ENCODE peak calls at places on chromosome 2, in eight cellular contexts. N, H, R, K, G, X, W and L are unnamed samples.

GRCh38 chr2:236284208-236284607 is 20.0 kb upstream of the ASB18 start:
- DNase-seq in N (no peak), H (no peak), R (no peak), K (no peak), G (no peak), X (no peak), W (no peak), L (no peak)

GRCh38 chr2:122491011-122491410 is 735.6 kb downstream of the TSN start:
- DNase-seq in N (no peak), H (no peak), R (no peak), K (no peak), G (no peak), X (peak), W (no peak), L (no peak)

GRCh38 chr2:34372967-34373366 is 773.9 kb upstream of the FAM98A start:
- DNase-seq in N (no peak), H (no peak), R (no peak), K (no peak), G (no peak), X (no peak), W (no peak), L (no peak)

GRCh38 chr2:18473241-18473841 is 87.1 kb downstream of the RDH14 start:
- DNase-seq in N (no peak), H (no peak), R (no peak), K (no peak), G (peak), X (peak), W (no peak), L (no peak)

GRCh38 chr2:46164581-46165301 is 132.5 kb upstream of the EPAS1 start:
- DNase-seq in N (no peak), H (peak), R (no peak), K (no peak), G (peak), X (peak), W (peak), L (peak)

GRCh38 chr2:31979966-31980365 is 30.8 kb downstream of the MEMO1 start:
- DNase-seq in N (no peak), H (no peak), R (no peak), K (no peak), G (no peak), X (peak), W (no peak), L (no peak)

GRCh38 chr2:4047961-4048891 is 344.9 kb downstream of the DCDC2C start:
- DNase-seq in N (no peak), H (no peak), R (no peak), K (no peak), G (no peak), X (peak), W (no peak), L (no peak)

GRCh38 chr2:88190808-88191721 is 20.9 kb downstream of the THNSL2 start:
- DNase-seq in N (no peak), H (peak), R (peak), K (peak), G (no peak), X (peak), W (peak), L (no peak)

GRCh38 chr2:211067029-211067428 is 510.6 kb downstream of the CPS1 start:
- DNase-seq in N (no peak), H (no peak), R (no peak), K (no peak), G (no peak), X (no peak), W (no peak), L (no peak)

GRCh38 chr2:28390241-28390856 is 2.3 kb upstream of the FOSL2 start:
- DNase-seq in N (peak), H (peak), R (peak), K (peak), G (peak), X (peak), W (peak), L (no peak)

GRCh38 chr2:112187805-112188596 is 49.8 kb downstream of the FBLN7 start:
- DNase-seq in N (peak), H (no peak), R (peak), K (peak), G (no peak), X (peak), W (no peak), L (no peak)

GRCh38 chr2:65070856-65071255 is 14.6 kb downstream of the CEP68 start:
- DNase-seq in N (no peak), H (no peak), R (no peak), K (no peak), G (no peak), X (no peak), W (no peak), L (no peak)

GRCh38 chr2:240393831-240394410 is 41.5 kb upstream of the GPC1 start:
- DNase-seq in N (no peak), H (no peak), R (no peak), K (no peak), G (no peak), X (peak), W (peak), L (no peak)

GRCh38 chr2:46029332-46029811 is 267.8 kb upstream of the EPAS1 start:
- DNase-seq in N (no peak), H (peak), R (no peak), K (no peak), G (no peak), X (peak), W (no peak), L (no peak)

GRCh38 chr2:213089438-213089837 is 62.0 kb downstream of the IKZF2 start:
- DNase-seq in N (no peak), H (no peak), R (no peak), K (no peak), G (no peak), X (peak), W (no peak), L (no peak)

GRCh38 chr2:159737292-159737916 is 25.1 kb downstream of the MARCHF7 start:
- DNase-seq in N (no peak), H (no peak), R (no peak), K (no peak), G (no peak), X (peak), W (no peak), L (no peak)

GRCh38 chr2:170025223-170025622 is 152.7 kb upstream of the MYO3B start:
- DNase-seq in N (no peak), H (no peak), R (no peak), K (no peak), G (no peak), X (no peak), W (no peak), L (no peak)

GRCh38 chr2:98233941-98234340 is 112.3 kb upstream of the CNGA3 start:
- DNase-seq in N (no peak), H (no peak), R (no peak), K (no peak), G (no peak), X (no peak), W (no peak), L (no peak)

GRCh38 chr2:98236935-98237334 is 109.3 kb upstream of the CNGA3 start:
- DNase-seq in N (no peak), H (no peak), R (no peak), K (peak), G (no peak), X (no peak), W (no peak), L (no peak)

GRCh38 chr2:98234763-98235162 is 111.5 kb upstream of the CNGA3 start:
- DNase-seq in N (no peak), H (no peak), R (no peak), K (peak), G (no peak), X (no peak), W (no peak), L (no peak)
- TF ChIP-seq CTCF in N (no peak), H (no peak), R (no peak), K (no peak), G (no peak), X (no peak), W (no peak), L (no peak)

GRCh38 chr2:2097549-2097948 is 233.5 kb downstream of the MYT1L start:
- DNase-seq in N (no peak), H (no peak), R (no peak), K (no peak), G (no peak), X (no peak), W (no peak), L (no peak)

GRCh38 chr2:2098458-2099167 is 232.5 kb downstream of the MYT1L start:
- DNase-seq in N (no peak), H (no peak), R (no peak), K (no peak), G (no peak), X (no peak), W (no peak), L (no peak)

GRCh38 chr2:2096803-2097464 is 234.1 kb downstream of the MYT1L start:
- DNase-seq in N (no peak), H (no peak), R (no peak), K (no peak), G (no peak), X (no peak), W (no peak), L (no peak)

DNA sequence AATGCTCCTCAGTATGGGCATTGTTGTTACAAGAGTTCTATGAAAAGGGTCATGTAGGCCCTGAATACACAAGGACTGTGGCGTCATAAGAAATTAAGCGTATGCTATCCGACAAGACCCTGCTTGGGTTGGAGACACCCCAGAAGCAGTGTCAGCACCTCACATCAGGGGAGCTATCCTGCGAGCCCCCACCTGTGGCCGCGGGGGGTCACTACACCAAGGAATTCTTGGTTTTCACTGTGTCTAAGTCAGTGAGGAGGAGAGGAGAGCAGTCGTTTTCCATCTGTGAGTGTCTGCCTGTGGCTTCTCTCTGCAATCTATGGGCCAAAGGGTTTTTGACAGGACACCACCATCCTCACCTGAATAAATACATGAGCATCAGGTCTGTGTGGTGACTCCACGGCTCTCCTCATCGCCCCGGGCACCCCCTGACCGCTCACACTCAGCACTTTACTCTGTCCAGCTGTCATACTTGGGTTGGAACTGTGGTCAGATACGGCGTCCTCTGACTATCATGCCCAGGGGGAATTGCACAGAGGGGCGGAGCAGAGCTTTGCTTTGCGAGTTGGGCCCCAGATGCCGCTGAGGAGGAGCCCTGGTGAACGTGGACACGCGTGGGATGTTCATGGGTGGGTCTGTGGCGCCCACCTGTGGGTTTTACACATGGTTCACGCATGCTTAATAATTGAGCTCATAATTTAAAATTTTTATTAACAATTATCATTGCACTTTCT is 235.5 kb downstream of the MYT1L start:
- DNase-seq in N (no peak), H (no peak), R (no peak), K (no peak), G (no peak), X (no peak), W (no peak), L (no peak)
- TF ChIP-seq CTCF in N (no peak), H (no peak), R (no peak), K (peak), G (no peak), X (no peak), W (no peak), L (no peak)

GRCh38 chr2:96345403-96345802 is 9.8 kb downstream of the NCAPH start:
- DNase-seq in N (no peak), H (no peak), R (no peak), K (peak), G (no peak), X (no peak), W (no peak), L (no peak)
- TF ChIP-seq CTCF in N (peak), H (peak), R (no peak), K (peak), G (peak), X (peak), W (no peak), L (no peak)

GRCh38 chr2:41933035-41933429 is 114.8 kb upstream of the PKDCC start:
- DNase-seq in N (no peak), H (no peak), R (no peak), K (no peak), G (no peak), X (no peak), W (no peak), L (no peak)

GRCh38 chr2:41933585-41934322 is 114.1 kb upstream of the PKDCC start:
- DNase-seq in N (no peak), H (no peak), R (no peak), K (no peak), G (peak), X (peak), W (no peak), L (no peak)

GRCh38 chr2:41930807-41931566 is 116.8 kb upstream of the PKDCC start:
- DNase-seq in N (no peak), H (peak), R (no peak), K (no peak), G (peak), X (no peak), W (no peak), L (no peak)

GRCh38 chr2:41934323-41935003 is 113.4 kb upstream of the PKDCC start:
- DNase-seq in N (no peak), H (no peak), R (no peak), K (no peak), G (no peak), X (no peak), W (no peak), L (no peak)

DNA sequence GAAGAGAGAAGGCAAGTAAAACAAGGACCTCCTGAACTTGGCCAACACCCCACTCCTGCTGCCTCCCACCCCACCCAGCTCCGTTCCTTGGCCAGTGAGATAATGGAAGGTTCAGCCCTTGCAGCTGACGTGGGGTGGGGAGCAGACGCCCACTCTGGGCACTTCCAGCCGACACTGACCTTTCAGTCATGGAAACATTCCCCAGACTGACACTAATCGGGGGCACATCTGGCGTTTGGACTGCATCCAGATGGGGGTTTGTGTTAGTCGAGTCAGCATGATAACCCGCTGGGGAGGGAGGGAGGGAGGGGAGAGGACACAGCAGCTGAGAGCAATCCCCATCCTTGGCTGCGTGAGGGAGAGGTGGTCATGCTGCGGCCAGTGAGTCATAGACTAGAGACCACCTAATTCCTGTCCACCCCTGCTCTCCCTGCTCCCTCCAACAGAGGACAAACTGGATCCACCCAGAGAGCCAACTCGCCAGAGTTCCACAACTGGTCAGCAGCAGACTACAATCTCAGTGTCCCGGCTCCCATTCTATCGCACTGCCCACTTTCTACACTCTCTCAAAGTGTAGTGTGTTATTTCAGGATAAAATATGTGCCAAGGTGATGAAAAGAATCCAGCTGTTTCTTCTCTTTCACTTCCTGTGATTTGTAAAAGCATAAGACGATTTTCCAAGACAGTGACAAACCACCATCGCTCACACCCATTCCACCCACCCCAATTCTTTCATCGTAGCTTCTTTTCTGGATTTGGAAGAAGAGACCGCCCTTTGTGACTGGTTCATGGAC is 115.4 kb upstream of the PKDCC start:
- DNase-seq in N (no peak), H (no peak), R (no peak), K (no peak), G (no peak), X (peak), W (peak), L (no peak)
- TF ChIP-seq CTCF in N (no peak), H (no peak), R (no peak), K (no peak), G (no peak), X (no peak), W (no peak), L (no peak)

GRCh38 chr2:207167129-207167923 is 1.6 kb upstream of the KLF7 start:
- DNase-seq in N (no peak), H (no peak), R (no peak), K (peak), G (no peak), X (peak), W (no peak), L (no peak)

GRCh38 chr2:207163815-207164747 is 1.7 kb downstream of the KLF7 start:
- DNase-seq in N (no peak), H (peak), R (peak), K (peak), G (no peak), X (peak), W (peak), L (no peak)

GRCh38 chr2:207165121-207166038 is at the start of gene KLF7:
- DNase-seq in N (peak), H (peak), R (peak), K (peak), G (no peak), X (peak), W (peak), L (no peak)

GRCh38 chr2:207166039-207166348 is 246 bp upstream of the KLF7 start:
- DNase-seq in N (peak), H (peak), R (peak), K (peak), G (peak), X (peak), W (peak), L (peak)

DNA sequence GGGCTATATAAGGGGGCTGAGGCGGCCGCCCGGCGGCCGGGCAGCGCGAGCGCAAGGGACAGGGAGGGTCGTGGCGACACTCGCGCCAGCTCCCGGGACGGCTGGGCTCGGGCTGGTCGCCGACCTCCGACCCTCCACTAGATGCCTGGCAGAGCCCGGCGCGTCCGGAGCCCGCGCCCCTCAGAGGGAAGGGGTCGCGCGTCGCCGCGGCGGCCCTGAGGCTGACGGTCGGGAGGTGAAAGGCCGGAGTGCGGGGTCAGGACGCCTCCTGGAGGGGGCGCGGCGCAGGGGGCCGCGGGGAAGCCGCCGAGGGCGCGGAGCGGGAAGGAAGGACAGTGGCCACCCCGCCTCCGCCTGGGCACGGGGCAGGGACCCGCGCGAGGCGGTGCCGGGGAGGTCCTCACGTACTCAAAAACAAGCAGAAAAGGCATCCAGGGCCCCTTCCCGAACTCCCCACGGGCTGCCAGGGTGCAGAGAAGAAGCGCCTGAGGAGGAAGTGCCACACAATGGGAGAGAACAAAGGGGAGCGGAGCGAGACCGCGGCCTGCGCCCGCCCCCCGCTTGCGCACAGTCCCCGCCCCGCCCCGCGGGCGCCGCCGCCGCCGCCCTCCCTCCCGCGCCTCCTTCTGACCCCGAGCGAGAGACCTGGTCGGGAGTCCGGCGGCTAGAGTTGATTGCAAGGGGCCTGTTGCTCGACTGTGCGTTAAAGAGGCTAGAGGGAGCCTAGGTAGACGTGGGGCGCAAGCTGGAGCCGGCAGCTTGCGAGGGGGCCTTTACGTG is 791 bp upstream of the KLF7 start:
- DNase-seq in N (peak), H (peak), R (peak), K (peak), G (no peak), X (peak), W (peak), L (no peak)
- TF ChIP-seq CTCF in N (peak), H (no peak), R (peak), K (no peak), G (no peak), X (no peak), W (peak), L (no peak)

DNA sequence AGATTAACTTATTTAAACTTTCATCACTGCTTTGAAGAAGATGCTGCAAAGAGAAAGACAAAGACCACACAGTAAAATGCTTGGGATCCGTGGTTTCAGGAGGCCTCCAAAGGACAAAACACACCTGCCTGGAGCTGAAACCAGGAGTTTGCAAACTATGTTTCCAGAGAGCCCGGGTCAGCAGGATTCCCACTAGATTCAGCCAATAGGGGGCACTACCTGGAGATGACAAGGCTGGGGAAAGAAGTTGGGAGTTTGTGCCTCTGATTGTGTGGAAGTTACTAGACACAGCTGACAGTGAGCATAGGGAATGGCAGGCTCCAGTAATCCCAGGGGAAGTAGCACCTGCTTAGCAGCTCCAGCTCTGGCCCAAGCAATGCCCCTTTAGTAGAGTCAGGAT is 169.0 kb upstream of the TRIB2 start:
- DNase-seq in N (no peak), H (no peak), R (no peak), K (no peak), G (no peak), X (no peak), W (no peak), L (no peak)
- TF ChIP-seq CTCF in N (no peak), H (no peak), R (no peak), K (peak), G (no peak), X (peak), W (no peak), L (no peak)

DNA sequence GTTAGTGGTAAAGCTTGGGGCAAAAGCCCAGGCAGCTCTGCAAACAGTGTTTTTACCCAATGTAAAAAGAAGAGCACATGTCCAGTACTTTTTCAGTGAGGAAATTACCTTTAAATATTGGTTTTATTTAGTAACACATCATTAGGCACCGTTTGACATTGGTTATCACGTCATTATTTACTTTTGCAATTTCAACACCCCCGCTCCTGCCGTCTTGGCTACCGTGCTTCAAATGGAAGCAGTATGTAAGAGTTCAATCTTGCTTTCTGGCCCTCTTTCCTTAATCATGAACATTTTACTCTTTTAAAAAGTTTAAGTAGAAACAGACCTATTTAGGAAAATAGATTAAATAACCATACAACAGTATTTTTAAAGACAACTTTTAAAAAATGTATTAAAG is 807.9 kb downstream of the EPHA4 start:
- DNase-seq in N (no peak), H (no peak), R (no peak), K (no peak), G (no peak), X (no peak), W (no peak), L (no peak)
- TF ChIP-seq CTCF in N (no peak), H (no peak), R (no peak), K (no peak), G (no peak), X (no peak), W (no peak), L (no peak)

GRCh38 chr2:120575966-120576365 is 159.7 kb upstream of the GLI2 start:
- DNase-seq in N (no peak), H (no peak), R (no peak), K (no peak), G (no peak), X (no peak), W (no peak), L (no peak)
- TF ChIP-seq CTCF in N (no peak), H (no peak), R (no peak), K (no peak), G (no peak), X (no peak), W (no peak), L (no peak)